ENCODE peak calls at places on chromosomes 4 and X, in four cellular contexts. I is testis, L is uterus, M is endodermal cell. B is an unnamed sample.
A peak's percentile ranks its signal among the peaks of the same experiment; 100 is the strongest.

GRCh38 chrX:137031517-137032377 is 2.0 kb downstream of the GPR101 start:
- DNase-seq in I (peak; percentile 25), L (no peak), M (peak; percentile 68), B (peak; percentile 30)

GRCh38 chr4:86326399-86326798 is 33.5 kb downstream of the MAPK10 start:
- DNase-seq in I (no peak), L (no peak), M (no peak), B (no peak)

GRCh38 chrX:20477836-20478532 is 211.3 kb upstream of the RPS6KA3 start:
- DNase-seq in I (no peak), L (no peak), M (no peak), B (no peak)

GRCh38 chr4:5863461-5864113 is 29.3 kb downstream of the CRMP1 start:
- DNase-seq in I (no peak), L (no peak), M (no peak), B (peak; percentile 50)

GRCh38 chrX:156005144-156005543 is 7.6 kb downstream of the IL9R start:
- DNase-seq in I (no peak), L (no peak), M (no peak), B (no peak)

GRCh38 chr4:156832886-156833285 is 138.7 kb downstream of the PDGFC start:
- DNase-seq in I (no peak), L (no peak), M (no peak), B (no peak)

GRCh38 chrX:132744470-132744869 is 214.0 kb downstream of the HS6ST2 start:
- DNase-seq in I (no peak), L (no peak), M (no peak), B (no peak)

GRCh38 chrX:45202171-45202570 is 1.5 kb upstream of the DIPK2B start:
- DNase-seq in I (no peak), L (no peak), M (no peak), B (no peak)

GRCh38 chr4:6732441-6733357 is 16.7 kb downstream of the BLOC1S4 start:
- DNase-seq in I (peak; percentile 86), L (peak; percentile 77), M (peak; percentile 71), B (peak; percentile 78)

GRCh38 chrX:23952984-23953907 is 45.4 kb downstream of the CXorf58 start:
- DNase-seq in I (no peak), L (no peak), M (peak; percentile 81), B (no peak)

GRCh38 chr4:183140911-183141320 is 41.9 kb downstream of the WWC2 start:
- DNase-seq in I (no peak), L (no peak), M (no peak), B (no peak)

GRCh38 chr4:84948056-84948455 is 18.4 kb downstream of the WDFY3 start:
- DNase-seq in I (no peak), L (no peak), M (no peak), B (no peak)

GRCh38 chr4:7845493-7846124 is 94.1 kb downstream of the AFAP1 start:
- DNase-seq in I (no peak), L (no peak), M (peak; percentile 68), B (no peak)

GRCh38 chr4:77360451-77360850 is 203.4 kb downstream of the CCNG2 start:
- DNase-seq in I (no peak), L (no peak), M (no peak), B (no peak)

GRCh38 chr4:67167849-67168248 is 377.5 kb downstream of the CENPC start:
- DNase-seq in I (no peak), L (no peak), M (no peak), B (no peak)

GRCh38 chrX:41672643-41673042 is 16.1 kb upstream of the GPR34 start:
- DNase-seq in I (no peak), L (no peak), M (no peak), B (no peak)

GRCh38 chr4:112416464-112416863 is 99.5 kb downstream of the NEUROG2 start:
- DNase-seq in I (no peak), L (no peak), M (no peak), B (no peak)

GRCh38 chrX:110146521-110146920 is 143.6 kb downstream of the TMEM164 start:
- DNase-seq in I (peak; percentile 26), L (peak; percentile 18), M (peak; percentile 68), B (peak; percentile 55)

GRCh38 chr4:183591301-183591700 is 67.7 kb downstream of the RWDD4 start:
- DNase-seq in I (no peak), L (no peak), M (no peak), B (no peak)

GRCh38 chrX:97987979-97988378 is 1104.3 kb downstream of the RPA4 start:
- DNase-seq in I (no peak), L (no peak), M (no peak), B (no peak)

GRCh38 chrX:50813843-50814661 is at the start of gene SHROOM4:
- DNase-seq in I (peak; percentile 38), L (peak; percentile 40), M (peak; percentile 82), B (no peak)

GRCh38 chr4:172997851-172998250 is 170.8 kb upstream of the GALNT7 start:
- DNase-seq in I (no peak), L (no peak), M (no peak), B (no peak)

GRCh38 chr4:172997217-172997609 is 171.4 kb upstream of the GALNT7 start:
- DNase-seq in I (no peak), L (no peak), M (no peak), B (no peak)

GRCh38 chr4:173002840-173003561 is 165.6 kb upstream of the GALNT7 start:
- DNase-seq in I (no peak), L (no peak), M (no peak), B (no peak)

GRCh38 chr4:172998527-172999469 is 169.8 kb upstream of the GALNT7 start:
- DNase-seq in I (no peak), L (no peak), M (no peak), B (no peak)

DNA sequence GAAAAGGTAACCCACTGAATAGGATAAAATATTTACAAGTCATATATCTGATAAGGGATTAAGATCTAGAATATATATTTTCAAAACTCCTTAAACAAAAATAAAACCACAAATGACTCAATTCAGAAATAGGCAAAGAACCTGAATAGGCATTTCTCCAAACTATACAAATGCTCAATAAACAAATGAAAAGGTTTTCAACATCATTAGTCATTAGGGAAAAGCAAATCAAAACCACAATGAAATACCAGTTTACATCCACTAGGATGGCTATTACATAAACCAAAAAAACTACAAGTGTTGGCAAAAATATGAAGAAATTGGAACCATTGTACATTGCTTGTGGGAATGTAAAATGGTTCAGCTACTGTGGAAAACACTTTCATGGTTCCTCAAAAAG is 167.0 kb upstream of the GALNT7 start:
- DNase-seq in I (no peak), L (no peak), M (no peak), B (no peak)
- TF ChIP-seq CTCF in I (no peak), L (no peak), M (no peak), B (no peak)

GRCh38 chrX:25130619-25131018 is 114.9 kb upstream of the ARX start:
- DNase-seq in I (no peak), L (no peak), M (no peak), B (no peak)
- H3K27me3 ChIP-seq in I (no peaks in the 10 kb centered on the region), L (no peaks in the 10 kb centered on the region), M (no peaks in the 10 kb centered on the region), B (peaks cover 9% of the 10 kb centered on the region)

DNA sequence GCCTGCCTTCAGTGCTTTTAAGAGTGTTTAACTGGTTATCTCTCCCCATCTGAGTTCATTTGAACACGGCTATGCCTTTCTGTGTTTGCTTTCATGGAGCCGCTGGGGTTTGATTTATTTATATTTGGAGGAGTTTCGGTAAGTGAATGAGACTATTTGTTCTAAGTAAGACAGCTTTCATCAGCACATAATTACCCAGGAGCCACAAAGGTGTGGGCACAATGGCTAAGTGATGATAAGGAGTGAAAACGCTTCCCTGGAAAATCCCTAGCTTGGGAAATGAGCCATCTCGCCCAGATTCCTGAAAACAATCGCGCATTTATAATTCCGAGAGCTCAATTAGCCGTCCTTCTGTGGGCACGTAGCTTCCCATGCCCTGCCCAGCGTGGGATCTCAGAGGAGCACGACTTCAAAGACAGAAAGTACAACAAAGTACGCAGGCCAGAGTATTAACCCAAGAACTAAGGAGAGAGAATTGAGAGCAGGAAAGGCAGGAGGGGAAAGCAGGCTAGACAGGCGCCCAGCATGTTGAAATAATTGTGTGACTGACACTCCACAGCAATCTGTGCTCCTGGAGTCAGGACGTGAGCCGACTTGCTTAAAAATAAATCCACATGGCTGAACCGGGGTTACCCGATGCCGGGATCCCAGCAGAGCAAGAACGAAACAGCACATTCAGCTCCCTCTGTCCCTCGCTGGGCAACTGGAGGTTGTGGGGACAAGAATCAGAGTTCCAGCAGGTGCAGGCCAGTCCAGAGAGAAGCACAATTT is 99.0 kb downstream of the DHRSX start:
- DNase-seq in I (peak; percentile 47), L (no peak), M (peak; percentile 79), B (no peak)
- H3K27ac ChIP-seq in I (no peak overlapping the region), L (no peak overlapping the region), M (peak overlapping the region; percentile 93), B (no peak overlapping the region)

GRCh38 chrX:83516597-83516996 is 8.5 kb downstream of the POU3F4 start:
- DNase-seq in I (no peak), L (no peak), M (no peak), B (no peak)
- TF ChIP-seq CTCF in I (no peak), L (no peak), M (no peak), B (no peak)

GRCh38 chr4:793941-794621 is 31.8 kb downstream of the CPLX1 start:
- DNase-seq in I (no peak), L (no peak), M (no peak), B (no peak)

GRCh38 chr4:791201-791865 is 34.6 kb downstream of the CPLX1 start:
- DNase-seq in I (no peak), L (no peak), M (peak; percentile 55), B (no peak)

GRCh38 chr4:791866-792630 is 33.9 kb downstream of the CPLX1 start:
- DNase-seq in I (peak; percentile 68), L (peak; percentile 63), M (peak; percentile 89), B (no peak)

GRCh38 chr4:793109-793861 is 32.6 kb downstream of the CPLX1 start:
- DNase-seq in I (no peak), L (no peak), M (no peak), B (no peak)

GRCh38 chr4:792729-793108 is 33.2 kb downstream of the CPLX1 start:
- DNase-seq in I (no peak), L (no peak), M (no peak), B (no peak)
- H3K27me3 ChIP-seq in I (no peaks in the 10 kb centered on the region), L (peaks cover 20% of the 10 kb centered on the region), M (peaks cover 52% of the 10 kb centered on the region), B (no peaks in the 10 kb centered on the region)

DNA sequence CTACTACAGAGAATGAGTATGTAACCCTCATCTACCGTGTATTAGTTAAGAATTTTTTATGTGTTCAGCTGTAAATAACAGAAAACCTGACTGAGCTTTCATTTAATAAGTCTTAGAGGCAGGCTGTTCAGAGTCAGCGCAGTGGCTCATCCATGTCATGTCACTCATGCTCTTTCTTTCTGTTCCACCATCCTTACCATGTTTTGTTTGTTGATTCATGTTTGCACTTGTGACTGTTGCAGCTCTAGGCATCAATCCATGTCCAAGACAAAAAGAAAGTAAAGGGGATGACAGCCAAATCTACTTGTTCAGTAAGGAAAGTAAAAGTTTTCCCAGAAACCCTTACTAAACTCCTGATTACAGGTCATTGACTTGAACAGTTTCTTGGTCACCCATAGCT is 8.9 kb downstream of the ART3 start:
- DNase-seq in I (no peak), L (no peak), M (no peak), B (no peak)
- H3K27ac ChIP-seq in I (no peak overlapping the region), L (no peak overlapping the region), M (no peak overlapping the region), B (no peak overlapping the region)

DNA sequence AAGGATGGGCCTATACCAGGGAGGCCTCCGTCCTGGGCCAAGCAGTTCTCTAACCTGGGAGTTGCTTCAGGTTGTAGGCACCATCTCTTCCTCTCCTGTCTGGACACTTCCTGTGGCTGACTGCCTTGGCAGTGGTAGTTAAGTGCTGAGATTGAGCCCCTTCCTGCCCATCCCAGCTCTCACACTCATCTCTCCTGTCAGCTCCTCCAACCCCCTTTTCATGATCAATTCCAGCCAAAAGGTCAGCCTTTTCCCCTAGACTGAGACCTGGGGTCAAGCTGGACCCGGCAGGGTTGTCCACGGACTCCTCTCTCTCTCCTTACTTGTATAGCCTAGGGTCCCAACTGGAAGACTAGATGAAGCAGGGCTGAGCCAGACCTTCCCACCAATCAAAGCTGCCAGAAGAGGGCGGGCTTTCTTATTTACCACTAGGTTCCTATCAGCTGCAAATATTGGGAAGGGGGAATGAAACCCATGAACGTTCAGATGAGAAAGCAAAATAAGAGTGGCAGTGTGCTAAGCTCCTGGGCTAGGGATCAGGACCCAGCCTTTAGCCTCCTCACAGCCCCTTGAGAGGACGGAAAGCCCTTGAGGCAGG is 34.5 kb downstream of the KDM5C start:
- DNase-seq in I (no peak), L (no peak), M (peak; percentile 86), B (no peak)
- TF ChIP-seq CTCF in I (no peak), L (no peak), M (peak; percentile 64), B (no peak)